ENCODE peak calls at places on chromosomes 1 and 21, in four cellular contexts. G, W, Y and L are unnamed samples.

GRCh38 chr1:206839857-206840256 is 25.6 kb upstream of the IL20 start:
- DNase-seq in W (no peak), G (no peak), Y (peak), L (peak)

GRCh38 chr1:179598631-179599030 is 7.0 kb downstream of the TDRD5 start:
- DNase-seq in Y (no peak), G (no peak), W (no peak), L (no peak)

GRCh38 chr1:156421939-156422601 is 53.1 kb downstream of the RHBG start:
- DNase-seq in G (no peak), W (no peak), Y (no peak), L (no peak)

GRCh38 chr1:53573522-53573921 is 114.3 kb downstream of the DMRTB1 start:
- DNase-seq in Y (no peak), W (no peak), G (no peak), L (no peak)

GRCh38 chr1:24486296-24487065 is 16.2 kb upstream of the RCAN3 start:
- DNase-seq in W (no peak), G (no peak), Y (no peak), L (no peak)

GRCh38 chr1:29943034-29943433 is 706.7 kb downstream of the PTPRU start:
- DNase-seq in G (no peak), Y (no peak), W (no peak), L (no peak)

GRCh38 chr1:233361876-233362275 is 34.4 kb downstream of the MAP3K21 start:
- DNase-seq in G (no peak), Y (no peak), W (no peak), L (peak)

GRCh38 chr21:42695324-42696025 is 42.1 kb downstream of the PDE9A start:
- DNase-seq in Y (peak), G (peak), W (no peak), L (no peak)

GRCh38 chr1:106984801-106985200 is 71.7 kb upstream of the PRMT6 start:
- DNase-seq in Y (no peak), G (no peak), W (no peak), L (no peak)

GRCh38 chr21:34131586-34131985 is 58.2 kb downstream of the MRPS6 start:
- DNase-seq in W (no peak), Y (no peak), G (no peak), L (no peak)

GRCh38 chr1:1627842-1628655 is 3.9 kb upstream of the MMP23B start:
- DNase-seq in W (peak), G (no peak), Y (no peak), L (no peak)

GRCh38 chr1:158078569-158079080 is 85.2 kb downstream of the KIRREL1 start:
- DNase-seq in W (no peak), G (no peak), Y (no peak), L (no peak)

GRCh38 chr1:9763914-9764313 is 59.9 kb downstream of the CLSTN1 start:
- DNase-seq in G (no peak), Y (no peak), W (no peak), L (no peak)

GRCh38 chr21:27636671-27637070 is 669.8 kb upstream of the ADAMTS5 start:
- DNase-seq in Y (no peak), W (no peak), G (no peak), L (no peak)

GRCh38 chr1:93322349-93322748 is 23.4 kb upstream of the DR1 start:
- DNase-seq in W (no peak), Y (no peak), G (no peak), L (no peak)

GRCh38 chr1:68128157-68128556 is 77.7 kb upstream of the DIRAS3 start:
- DNase-seq in Y (peak), G (no peak), W (no peak), L (no peak)

GRCh38 chr1:29482991-29483390 is 246.7 kb downstream of the PTPRU start:
- DNase-seq in W (no peak), G (peak), Y (no peak), L (no peak)

GRCh38 chr1:109639841-109640184 is 16.1 kb upstream of the GSTM4 start:
- DNase-seq in G (peak), W (no peak), Y (no peak), L (no peak)

GRCh38 chr1:13760340-13760739 is 60.4 kb downstream of the PRDM2 start:
- DNase-seq in Y (no peak), G (no peak), W (no peak), L (no peak)

GRCh38 chr1:29245876-29246275 is 9.6 kb downstream of the PTPRU start:
- DNase-seq in Y (peak), W (no peak), G (peak), L (peak)

GRCh38 chr1:117101334-117101733 is 20.2 kb downstream of the TRIM45 start:
- DNase-seq in W (no peak), Y (no peak), G (no peak), L (no peak)